ENCODE peak calls at places on chromosomes 4 and X, in five cellular contexts. U is non-pigmented ciliary epithelial cell, P is HS-27A, I is IMR-90, H is GM13977. C is an unnamed sample.

GRCh38 chrX:94178145-94178790 is 504.3 kb downstream of the FAM133A start:
- DNase-seq in U (no peak), P (no peak), I (no peak), H (no peak), C (no peak)

GRCh38 chr4:3174371-3175338 is 74.3 kb upstream of the MSANTD1 start:
- DNase-seq in U (no peak), P (no peak), I (no peak), H (no peak), C (no peak)

GRCh38 chrX:147902270-147902669 is 9.4 kb upstream of the FMR1 start:
- DNase-seq in U (no peak), P (no peak), I (no peak), H (no peak), C (no peak)

GRCh38 chr4:32135642-32136041 is 1415.5 kb downstream of the PCDH7 start:
- DNase-seq in U (no peak), P (no peak), I (peak), H (no peak), C (no peak)

GRCh38 chr4:156252300-156253016 is 298.8 kb upstream of the CTSO start:
- DNase-seq in U (no peak), P (no peak), I (peak), H (no peak), C (no peak)

GRCh38 chr4:962231-963208 is 10.8 kb downstream of the DGKQ start:
- DNase-seq in U (no peak), P (no peak), I (no peak), H (no peak), C (no peak)

GRCh38 chr4:79576480-79576803 is 168.4 kb upstream of the GK2 start:
- DNase-seq in U (peak), P (no peak), I (peak), H (no peak), C (peak)

GRCh38 chr4:169207436-169208089 is 63.2 kb downstream of the SH3RF1 start:
- DNase-seq in U (no peak), P (no peak), I (no peak), H (no peak), C (no peak)

GRCh38 chr4:84050014-84050413 is 449.1 kb downstream of the NKX6-1 start:
- DNase-seq in U (no peak), P (no peak), I (no peak), H (no peak), C (no peak)